ENCODE peak calls at places on chromosomes 6 and 20, in eight cellular contexts. One of them, this sample, is unnamed.

GRCh38 chr6:98971303-98971702 is 23.6 kb upstream of the FBXL4 start:
- DNase-seq in progenitor cell of endocrine pancreas: no peak
- DNase-seq in foreskin fibroblast: no peak
- DNase-seq in neural progenitor cell: no peak
- DNase-seq in OCI-LY7: no peak
- DNase-seq in type B pancreatic cell: no peak
- DNase-seq in kidney: no peak
- DNase-seq in A549: no peak
- DNase-seq in this sample: no peak

GRCh38 chr6:150251566-150252186 is 108.8 kb downstream of the PPP1R14C start:
- DNase-seq in progenitor cell of endocrine pancreas: no peak
- DNase-seq in foreskin fibroblast: no peak
- DNase-seq in neural progenitor cell: no peak
- DNase-seq in OCI-LY7: no peak
- DNase-seq in type B pancreatic cell: no peak
- DNase-seq in kidney: no peak
- DNase-seq in A549: no peak
- DNase-seq in this sample: no peak

GRCh38 chr20:44414808-44415207 is 59.3 kb downstream of the HNF4A start:
- DNase-seq in progenitor cell of endocrine pancreas: no peak
- DNase-seq in foreskin fibroblast: no peak
- DNase-seq in neural progenitor cell: no peak
- DNase-seq in OCI-LY7: no peak
- DNase-seq in type B pancreatic cell: no peak
- DNase-seq in kidney: no peak
- DNase-seq in A549: no peak
- DNase-seq in this sample: no peak

GRCh38 chr6:66662196-66662595 is 955.2 kb upstream of the EYS start:
- DNase-seq in progenitor cell of endocrine pancreas: no peak
- DNase-seq in foreskin fibroblast: peak
- DNase-seq in neural progenitor cell: peak
- DNase-seq in OCI-LY7: no peak
- DNase-seq in type B pancreatic cell: no peak
- DNase-seq in kidney: no peak
- DNase-seq in A549: no peak
- DNase-seq in this sample: no peak

GRCh38 chr20:48094196-48094749 is 309.0 kb upstream of the SULF2 start:
- DNase-seq in progenitor cell of endocrine pancreas: no peak
- DNase-seq in foreskin fibroblast: no peak
- DNase-seq in neural progenitor cell: no peak
- DNase-seq in OCI-LY7: no peak
- DNase-seq in type B pancreatic cell: no peak
- DNase-seq in kidney: no peak
- DNase-seq in A549: no peak
- DNase-seq in this sample: no peak

GRCh38 chr6:35478259-35478658 is 10.1 kb downstream of the RPL10A start:
- DNase-seq in progenitor cell of endocrine pancreas: no peak
- DNase-seq in foreskin fibroblast: no peak
- DNase-seq in neural progenitor cell: no peak
- DNase-seq in OCI-LY7: no peak
- DNase-seq in type B pancreatic cell: no peak
- DNase-seq in kidney: peak
- DNase-seq in A549: no peak
- DNase-seq in this sample: no peak

GRCh38 chr6:37096025-37096424 is 73.9 kb upstream of the PIM1 start:
- DNase-seq in progenitor cell of endocrine pancreas: no peak
- DNase-seq in foreskin fibroblast: no peak
- DNase-seq in neural progenitor cell: no peak
- DNase-seq in OCI-LY7: no peak
- DNase-seq in type B pancreatic cell: no peak
- DNase-seq in kidney: no peak
- DNase-seq in A549: no peak
- DNase-seq in this sample: no peak

GRCh38 chr20:41139227-41140093 is 2.1 kb downstream of the PLCG1 start:
- DNase-seq in progenitor cell of endocrine pancreas: no peak
- DNase-seq in foreskin fibroblast: no peak
- DNase-seq in neural progenitor cell: no peak
- DNase-seq in OCI-LY7: no peak
- DNase-seq in type B pancreatic cell: no peak
- DNase-seq in kidney: peak
- DNase-seq in A549: no peak
- DNase-seq in this sample: no peak

GRCh38 chr6:74623027-74623426 is 582.8 kb downstream of the COL12A1 start:
- DNase-seq in progenitor cell of endocrine pancreas: no peak
- DNase-seq in foreskin fibroblast: no peak
- DNase-seq in neural progenitor cell: no peak
- DNase-seq in OCI-LY7: no peak
- DNase-seq in type B pancreatic cell: no peak
- DNase-seq in kidney: no peak
- DNase-seq in A549: no peak
- DNase-seq in this sample: no peak

GRCh38 chr6:32436995-32437836 is 2.5 kb upstream of the HLA-DRA start:
- DNase-seq in progenitor cell of endocrine pancreas: no peak
- DNase-seq in foreskin fibroblast: peak
- DNase-seq in neural progenitor cell: no peak
- DNase-seq in OCI-LY7: peak
- DNase-seq in type B pancreatic cell: no peak
- DNase-seq in kidney: no peak
- DNase-seq in A549: no peak
- DNase-seq in this sample: peak

GRCh38 chr6:158204616-158205015 is 36.5 kb downstream of the GTF2H5 start:
- DNase-seq in progenitor cell of endocrine pancreas: no peak
- DNase-seq in foreskin fibroblast: no peak
- DNase-seq in neural progenitor cell: no peak
- DNase-seq in OCI-LY7: no peak
- DNase-seq in type B pancreatic cell: no peak
- DNase-seq in kidney: no peak
- DNase-seq in A549: no peak
- DNase-seq in this sample: no peak

GRCh38 chr6:158207452-158207788 is 39.3 kb downstream of the GTF2H5 start:
- DNase-seq in progenitor cell of endocrine pancreas: no peak
- DNase-seq in foreskin fibroblast: no peak
- DNase-seq in neural progenitor cell: no peak
- DNase-seq in OCI-LY7: no peak
- DNase-seq in type B pancreatic cell: no peak
- DNase-seq in kidney: no peak
- DNase-seq in A549: no peak
- DNase-seq in this sample: peak

GRCh38 chr6:158206740-158207451 is 38.7 kb downstream of the GTF2H5 start:
- DNase-seq in progenitor cell of endocrine pancreas: no peak
- DNase-seq in foreskin fibroblast: no peak
- DNase-seq in neural progenitor cell: no peak
- DNase-seq in OCI-LY7: no peak
- DNase-seq in type B pancreatic cell: no peak
- DNase-seq in kidney: no peak
- DNase-seq in A549: no peak
- DNase-seq in this sample: no peak

GRCh38 chr6:158208226-158208807 is 40.2 kb downstream of the GTF2H5 start:
- DNase-seq in progenitor cell of endocrine pancreas: no peak
- DNase-seq in foreskin fibroblast: no peak
- DNase-seq in neural progenitor cell: no peak
- DNase-seq in OCI-LY7: no peak
- DNase-seq in type B pancreatic cell: no peak
- DNase-seq in kidney: no peak
- DNase-seq in A549: no peak
- DNase-seq in this sample: no peak

DNA sequence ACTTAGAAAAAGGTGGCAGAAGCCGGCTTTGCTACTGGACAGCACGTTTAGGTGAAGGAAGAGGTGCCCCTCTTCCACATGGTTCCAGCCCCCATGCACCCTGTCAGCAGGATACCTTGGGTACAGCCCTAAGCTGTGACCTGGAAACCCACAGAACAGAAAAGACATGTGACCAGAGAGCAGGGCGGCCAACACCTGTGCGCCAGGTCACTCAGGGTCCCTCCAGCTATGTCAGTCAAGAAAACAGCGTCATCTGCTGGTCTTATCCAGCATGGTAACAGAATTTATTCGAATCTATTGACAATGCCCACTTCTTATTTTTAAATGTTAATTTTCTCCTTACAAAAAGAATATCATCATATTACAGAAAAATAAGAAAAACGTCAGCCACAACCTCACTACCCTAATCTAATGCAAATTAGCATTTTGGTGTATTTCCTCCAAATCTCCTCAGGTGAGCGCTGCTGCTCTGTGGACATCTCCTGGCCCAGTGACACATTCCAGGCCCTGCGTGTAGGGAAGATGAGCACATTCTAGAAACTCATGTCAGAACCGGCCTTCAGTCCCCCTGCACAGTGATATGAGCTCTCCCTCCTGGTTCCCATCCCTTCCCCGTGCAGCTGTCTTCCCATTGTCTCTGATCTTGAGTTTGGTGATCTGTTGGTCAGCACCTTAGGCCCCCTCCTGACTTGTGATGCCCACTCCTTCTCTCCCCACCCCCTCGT is 37.2 kb downstream of the GTF2H5 start:
- DNase-seq in progenitor cell of endocrine pancreas: no peak
- DNase-seq in foreskin fibroblast: no peak
- DNase-seq in neural progenitor cell: peak
- DNase-seq in OCI-LY7: peak
- DNase-seq in type B pancreatic cell: no peak
- DNase-seq in kidney: no peak
- DNase-seq in A549: no peak
- DNase-seq in this sample: no peak
- TF ChIP-seq CTCF in progenitor cell of endocrine pancreas: peak
- TF ChIP-seq CTCF in foreskin fibroblast: peak
- TF ChIP-seq CTCF in neural progenitor cell: peak
- TF ChIP-seq CTCF in OCI-LY7: peak
- TF ChIP-seq CTCF in type B pancreatic cell: peak
- TF ChIP-seq CTCF in kidney: peak
- TF ChIP-seq CTCF in A549: peak
- TF ChIP-seq CTCF in this sample: peak

DNA sequence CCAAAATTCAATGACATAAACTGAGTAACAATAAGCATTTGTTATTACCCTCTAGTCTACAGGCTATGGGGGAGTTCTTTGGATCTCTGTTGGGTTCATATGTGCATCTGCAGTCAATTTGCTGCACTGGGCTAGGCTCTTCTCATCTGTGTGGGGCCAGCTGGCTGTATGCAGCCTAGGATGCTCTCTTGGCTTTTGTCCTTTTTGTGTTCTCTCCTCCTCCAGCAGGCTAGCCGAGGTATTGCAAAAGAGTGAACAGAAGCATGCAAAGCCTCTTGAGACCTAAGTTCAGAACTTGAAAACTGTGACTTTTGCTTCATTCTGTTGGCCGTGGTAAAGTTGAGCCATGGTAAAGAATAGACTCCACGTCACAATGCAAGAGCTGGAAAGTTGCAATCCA is 62.8 kb upstream of the FOXO3 start:
- DNase-seq in progenitor cell of endocrine pancreas: no peak
- DNase-seq in foreskin fibroblast: no peak
- DNase-seq in neural progenitor cell: peak
- DNase-seq in OCI-LY7: peak
- DNase-seq in type B pancreatic cell: no peak
- DNase-seq in kidney: no peak
- DNase-seq in A549: peak
- DNase-seq in this sample: peak
- TF ChIP-seq CTCF in progenitor cell of endocrine pancreas: peak
- TF ChIP-seq CTCF in foreskin fibroblast: peak
- TF ChIP-seq CTCF in neural progenitor cell: peak
- TF ChIP-seq CTCF in OCI-LY7: peak
- TF ChIP-seq CTCF in type B pancreatic cell: peak
- TF ChIP-seq CTCF in kidney: peak
- TF ChIP-seq CTCF in A549: peak
- TF ChIP-seq CTCF in this sample: peak

GRCh38 chr20:60363698-60364097 is 405.5 kb downstream of the CDH26 start:
- DNase-seq in progenitor cell of endocrine pancreas: no peak
- DNase-seq in foreskin fibroblast: no peak
- DNase-seq in neural progenitor cell: no peak
- DNase-seq in OCI-LY7: no peak
- DNase-seq in type B pancreatic cell: no peak
- DNase-seq in kidney: no peak
- DNase-seq in A549: no peak
- DNase-seq in this sample: no peak

GRCh38 chr20:60361761-60362410 is 403.7 kb downstream of the CDH26 start:
- DNase-seq in progenitor cell of endocrine pancreas: no peak
- DNase-seq in foreskin fibroblast: no peak
- DNase-seq in neural progenitor cell: peak
- DNase-seq in OCI-LY7: peak
- DNase-seq in type B pancreatic cell: no peak
- DNase-seq in kidney: no peak
- DNase-seq in A549: no peak
- DNase-seq in this sample: peak

GRCh38 chr20:60362531-60362930 is 404.3 kb downstream of the CDH26 start:
- DNase-seq in progenitor cell of endocrine pancreas: no peak
- DNase-seq in foreskin fibroblast: no peak
- DNase-seq in neural progenitor cell: no peak
- DNase-seq in OCI-LY7: no peak
- DNase-seq in type B pancreatic cell: no peak
- DNase-seq in kidney: no peak
- DNase-seq in A549: no peak
- DNase-seq in this sample: no peak

GRCh38 chr20:60365882-60366281 is 407.7 kb downstream of the CDH26 start:
- DNase-seq in progenitor cell of endocrine pancreas: no peak
- DNase-seq in foreskin fibroblast: no peak
- DNase-seq in neural progenitor cell: no peak
- DNase-seq in OCI-LY7: no peak
- DNase-seq in type B pancreatic cell: no peak
- DNase-seq in kidney: no peak
- DNase-seq in A549: no peak
- DNase-seq in this sample: no peak

GRCh38 chr20:60365063-60365640 is 406.9 kb downstream of the CDH26 start:
- DNase-seq in progenitor cell of endocrine pancreas: no peak
- DNase-seq in foreskin fibroblast: no peak
- DNase-seq in neural progenitor cell: peak
- DNase-seq in OCI-LY7: peak
- DNase-seq in type B pancreatic cell: no peak
- DNase-seq in kidney: no peak
- DNase-seq in A549: no peak
- DNase-seq in this sample: no peak
- TF ChIP-seq CTCF in progenitor cell of endocrine pancreas: peak
- TF ChIP-seq CTCF in foreskin fibroblast: no peak
- TF ChIP-seq CTCF in neural progenitor cell: peak
- TF ChIP-seq CTCF in OCI-LY7: peak
- TF ChIP-seq CTCF in type B pancreatic cell: peak
- TF ChIP-seq CTCF in kidney: no peak
- TF ChIP-seq CTCF in A549: no peak
- TF ChIP-seq CTCF in this sample: no peak

DNA sequence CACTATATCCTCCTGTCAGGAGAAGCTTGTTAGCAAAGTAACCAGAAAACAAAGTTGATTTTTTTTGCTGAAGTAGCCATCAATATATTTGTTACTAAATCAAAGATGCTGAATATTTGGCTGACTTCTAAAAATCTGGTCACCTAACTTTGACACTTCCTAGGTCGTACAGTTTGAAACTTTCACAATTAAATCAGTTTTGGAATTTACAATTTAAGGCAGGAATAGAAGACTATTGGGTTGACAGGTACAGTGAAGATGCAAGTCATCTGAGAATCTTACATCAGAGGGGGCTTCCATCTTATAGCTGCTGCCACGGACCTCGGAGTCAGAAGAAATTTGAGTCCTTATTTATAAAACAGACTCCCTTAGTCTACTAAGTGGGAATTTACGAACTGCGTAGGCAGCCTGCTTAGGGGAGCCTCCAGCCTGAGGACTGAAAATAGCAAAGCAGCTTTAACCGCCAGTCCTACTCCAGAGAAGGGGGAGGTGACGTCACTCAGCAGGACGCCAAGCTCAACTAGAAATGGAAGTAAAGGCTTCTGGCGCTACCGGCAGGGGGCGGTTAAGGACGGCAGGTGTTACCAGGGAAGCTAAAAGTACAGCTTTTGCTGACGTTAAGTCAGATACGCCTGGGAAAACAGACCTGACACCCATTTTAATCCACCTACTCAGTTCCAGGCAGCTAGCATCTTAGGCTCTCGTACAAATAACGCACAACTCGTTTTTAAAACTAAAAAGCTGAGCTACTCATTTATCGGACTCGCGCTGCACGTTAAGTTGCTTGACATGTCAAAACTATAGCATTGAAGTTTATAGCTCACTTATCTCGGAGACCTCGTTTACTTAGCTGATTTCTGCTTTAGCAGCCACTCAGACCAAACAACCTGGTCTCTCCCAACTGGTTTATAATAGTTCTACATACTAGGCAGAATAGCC is 61.1 kb upstream of the HFE start:
- DNase-seq in progenitor cell of endocrine pancreas: peak
- DNase-seq in foreskin fibroblast: peak
- DNase-seq in neural progenitor cell: peak
- DNase-seq in OCI-LY7: peak
- DNase-seq in type B pancreatic cell: peak
- DNase-seq in kidney: peak
- DNase-seq in A549: peak
- DNase-seq in this sample: peak
- TF ChIP-seq CTCF in progenitor cell of endocrine pancreas: peak
- TF ChIP-seq CTCF in foreskin fibroblast: peak
- TF ChIP-seq CTCF in neural progenitor cell: peak
- TF ChIP-seq CTCF in OCI-LY7: peak
- TF ChIP-seq CTCF in type B pancreatic cell: peak
- TF ChIP-seq CTCF in kidney: peak
- TF ChIP-seq CTCF in A549: peak
- TF ChIP-seq CTCF in this sample: peak